ENCODE peak calls at places on chromosome 15, in nine cellular contexts. A is CD8-positive, alpha-beta memory T cell; S is psoas muscle; N is heart left ventricle; F is transverse colon; C is fibroblast of lung; L is stomach; M is cardiac muscle cell; I is uterus. D is an unnamed sample.
A peak's percentile ranks its signal among the peaks of the same experiment; 100 is the strongest.

GRCh38 chr15:25812845-25813244 is 50.3 kb downstream of the ATP10A start:
- DNase-seq in A (no peak), N (no peak), I (no peak), M (no peak), L (no peak), F (no peak), S (no peak), C (no peak), D (no peak)

GRCh38 chr15:85646538-85647091 is 148.1 kb downstream of the KLHL25 start:
- DNase-seq in F (no peak), S (no peak), A (peak; percentile 34), L (no peak), C (peak; percentile 68), N (no peak), I (no peak), M (no peak), D (no peak)

GRCh38 chr15:31279221-31280036 is 47.2 kb upstream of the KLF13 start:
- DNase-seq in A (no peak), F (peak; percentile 11), N (no peak), S (peak; percentile 47), I (no peak), M (no peak), C (no peak), L (peak; percentile 25), D (peak; percentile 53)

GRCh38 chr15:43210807-43211206 is 10.0 kb downstream of the EPB42 start:
- DNase-seq in L (no peak), N (no peak), A (no peak), I (no peak), C (no peak), M (no peak), F (no peak), S (no peak), D (no peak)

GRCh38 chr15:25170113-25170731 is 215.4 kb downstream of the SNRPN start:
- DNase-seq in N (peak; percentile 13), S (peak; percentile 41), L (peak; percentile 13), M (no peak), I (no peak), C (no peak), F (no peak), A (no peak), D (no peak)

GRCh38 chr15:62900071-62900812 is 142.3 kb upstream of the TPM1 start:
- DNase-seq in S (no peak), F (no peak), N (no peak), C (no peak), L (no peak), M (no peak), I (no peak), A (no peak), D (no peak)

GRCh38 chr15:82646250-82647044 is 716 bp downstream of the CPEB1 start:
- DNase-seq in A (no peak), F (no peak), L (no peak), I (peak; percentile 18), M (no peak), S (peak; percentile 53), N (no peak), C (no peak), D (no peak)

GRCh38 chr15:88477126-88477525 is 9.6 kb downstream of the MRPS11 start:
- DNase-seq in N (no peak), C (no peak), I (no peak), M (no peak), S (no peak), F (no peak), A (no peak), L (no peak), D (no peak)

GRCh38 chr15:67067161-67067853 is 1.9 kb downstream of the SMAD3 start:
- DNase-seq in L (no peak), N (no peak), S (no peak), C (peak; percentile 59), M (no peak), I (peak; percentile 36), F (no peak), A (no peak), D (no peak)

GRCh38 chr15:68537506-68537905 is 41.3 kb upstream of the CORO2B start:
- DNase-seq in A (no peak), M (no peak), N (no peak), S (no peak), I (peak; percentile 25), F (no peak), C (peak; percentile 62), L (no peak), D (no peak)

GRCh38 chr15:73265536-73266153 is 103.1 kb downstream of the HCN4 start:
- DNase-seq in S (peak; percentile 64), L (peak; percentile 31), I (peak; percentile 32), M (peak; percentile 66), N (no peak), A (peak; percentile 26), F (peak; percentile 11), C (peak; percentile 58), D (no peak)

GRCh38 chr15:67824900-67825879 is at the start of gene SKOR1:
- DNase-seq in C (peak; percentile 39), N (peak; percentile 35), F (no peak), M (peak; percentile 57), I (no peak), A (no peak), S (peak; percentile 46), L (no peak), D (no peak)

GRCh38 chr15:34070003-34070402 is 31.0 kb upstream of the AVEN start:
- DNase-seq in F (no peak), L (no peak), M (no peak), C (no peak), N (no peak), S (no peak), A (no peak), I (no peak), D (no peak)

GRCh38 chr15:62344806-62345539 is 179.9 kb upstream of the C2CD4B start:
- DNase-seq in L (peak; percentile 75), C (peak; percentile 57), F (peak; percentile 73), I (peak; percentile 39), A (peak; percentile 23), S (no peak), M (peak; percentile 52), N (no peak), D (no peak)

GRCh38 chr15:41840092-41840491 is 1.4 kb downstream of the PLA2G4B start:
- DNase-seq in N (no peak), M (no peak), I (no peak), S (no peak), C (no peak), F (no peak), L (no peak), A (no peak), D (no peak)
- H3K27ac ChIP-seq in N (no peak overlapping the region), M (no peak overlapping the region), I (no peak overlapping the region), S (no peak overlapping the region), C (no peak overlapping the region), F (no peak overlapping the region), L (no peak overlapping the region), A (no peak overlapping the region), D (no peak overlapping the region)

GRCh38 chr15:79919090-79919748 is 22.4 kb upstream of the MTHFS start:
- DNase-seq in F (no peak), A (no peak), I (no peak), L (no peak), N (no peak), M (no peak), C (no peak), S (no peak), D (no peak)
- H3K9me3 ChIP-seq in F (peaks cover 61% of the 10 kb centered on the region), A (peaks cover 41% of the 10 kb centered on the region), I (no peaks in the 10 kb centered on the region), L (peaks cover 76% of the 10 kb centered on the region), N (peaks cover 78% of the 10 kb centered on the region), M (no peaks in the 10 kb centered on the region), C (no peaks in the 10 kb centered on the region), S (peaks cover 64% of the 10 kb centered on the region), D (peaks cover 20% of the 10 kb centered on the region)

DNA sequence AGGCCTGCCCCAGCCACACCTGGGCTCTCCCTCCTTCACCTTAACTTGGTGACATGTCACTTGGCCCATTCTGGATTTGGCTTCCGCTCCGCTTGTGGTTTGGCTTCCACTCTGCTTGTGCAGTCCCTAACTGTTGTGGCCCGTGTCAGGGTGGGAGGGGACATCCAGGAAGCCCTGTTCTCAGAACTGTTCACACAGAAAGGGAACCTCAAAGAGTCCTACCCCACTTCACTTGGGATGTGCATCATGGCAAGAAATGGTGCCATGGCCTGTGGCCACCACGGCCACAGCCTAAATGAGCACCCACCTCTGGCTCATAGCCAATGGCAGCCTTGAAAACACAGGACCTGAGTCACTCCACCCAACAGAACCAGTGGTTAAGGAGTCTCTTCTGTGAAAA is 63.4 kb downstream of the CYP19A1 start:
- DNase-seq in F (no peak), S (no peak), C (no peak), I (no peak), L (no peak), N (no peak), A (no peak), M (no peak), D (no peak)
- H3K27me3 ChIP-seq in F (peaks cover 15% of the 10 kb centered on the region), S (peaks cover 21% of the 10 kb centered on the region), C (peaks cover 23% of the 10 kb centered on the region), I (no peaks in the 10 kb centered on the region), L (peaks cover 35% of the 10 kb centered on the region), N (peaks cover 3% of the 10 kb centered on the region), A (no peaks in the 10 kb centered on the region), M (peaks cover 63% of the 10 kb centered on the region), D (no peaks in the 10 kb centered on the region)

GRCh38 chr15:51095681-51096331 is 1.1 kb upstream of the TNFAIP8L3 start:
- DNase-seq in S (no peak), L (no peak), I (no peak), N (no peak), A (no peak), C (no peak), F (no peak), M (no peak), D (no peak)

GRCh38 chr15:51093865-51094605 is 671 bp downstream of the TNFAIP8L3 start:
- DNase-seq in S (peak; percentile 58), N (no peak), C (peak; percentile 45), M (peak; percentile 62), L (no peak), I (peak; percentile 65), A (no peak), F (peak; percentile 29), D (peak; percentile 79)

GRCh38 chr15:51096976-51097375 is 2.3 kb upstream of the TNFAIP8L3 start:
- DNase-seq in F (no peak), A (no peak), M (no peak), S (no peak), I (no peak), C (no peak), L (no peak), N (no peak), D (no peak)

GRCh38 chr15:51093488-51093864 is 1.2 kb downstream of the TNFAIP8L3 start:
- DNase-seq in S (peak; percentile 46), A (no peak), N (no peak), C (no peak), F (no peak), L (no peak), I (no peak), M (no peak), D (no peak)

DNA sequence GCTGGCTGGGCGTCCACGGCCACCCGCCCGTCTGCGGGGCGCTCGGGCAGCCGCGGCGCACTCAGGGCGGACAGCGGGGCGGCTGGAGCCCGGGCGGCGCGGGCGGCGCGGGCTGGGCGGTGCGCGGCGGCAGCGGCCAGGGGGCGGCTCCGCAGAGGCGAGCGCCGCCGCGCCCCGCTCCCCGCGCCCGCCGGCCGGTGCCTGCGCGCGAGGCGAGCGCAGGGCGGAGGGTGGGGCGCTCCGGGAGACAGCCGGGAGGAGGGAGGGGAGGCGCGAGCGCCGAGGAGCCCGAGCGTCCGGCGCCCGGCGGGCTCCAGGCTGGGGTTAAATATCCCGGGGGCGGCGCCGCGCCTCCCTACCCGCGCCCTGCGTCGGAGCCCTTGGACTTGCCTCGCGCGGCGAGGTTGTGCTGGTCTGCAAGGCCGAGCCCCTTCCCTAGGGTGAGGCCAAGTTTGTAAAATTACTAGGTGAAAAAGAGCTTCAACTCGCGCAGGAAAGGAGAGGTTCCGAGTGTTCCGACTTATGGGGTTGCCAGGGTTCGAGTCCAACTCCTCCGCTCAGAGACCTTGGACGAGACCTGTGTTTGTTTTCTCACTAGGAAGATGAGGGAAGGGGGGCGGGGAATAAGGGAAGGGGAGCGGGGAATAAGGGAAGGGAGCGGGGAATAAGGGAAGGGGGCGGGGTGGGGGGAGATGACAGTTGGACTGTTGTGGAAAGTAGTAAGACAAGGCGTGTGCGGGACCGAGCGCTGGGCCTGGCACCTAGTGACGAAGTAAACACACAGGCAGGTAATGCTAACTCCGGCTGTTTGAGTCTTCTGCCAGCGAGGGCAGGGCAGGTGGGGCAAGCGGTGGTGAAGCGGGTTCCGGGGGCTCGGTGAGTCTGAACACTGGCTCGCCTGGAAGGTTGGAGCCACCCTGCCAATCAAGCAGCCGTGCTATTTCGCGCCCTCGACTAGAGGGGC is at the start of gene TNFAIP8L3:
- DNase-seq in F (peak; percentile 50), L (no peak), C (peak; percentile 36), M (peak; percentile 49), N (peak; percentile 50), S (peak; percentile 50), A (no peak), I (peak; percentile 62), D (no peak)
- H3K27ac ChIP-seq in F (peak within 1 kb of the TSS; percentile 75), L (peak within 1 kb of the TSS; percentile 49), C (no peak within 1 kb of the TSS), M (no peak within 1 kb of the TSS), N (no peak within 1 kb of the TSS), S (no peak within 1 kb of the TSS), A (no peak within 1 kb of the TSS), I (peak within 1 kb of the TSS; percentile 92), D (peak within 1 kb of the TSS; percentile 77)

D was measured in right atrium auricular region.